ENCODE peak calls at places on chromosome 7, in four cellular contexts. A, G, I and U are unnamed samples.

GRCh38 chr7:94313926-94314325 is 80.8 kb upstream of the COL1A2 start:
- DNase-seq in A (no peak), G (no peak), I (no peak), U (no peak)

GRCh38 chr7:70738486-70738885 is 393.5 kb upstream of the GALNT17 start:
- DNase-seq in A (no peak), G (no peak), I (no peak), U (no peak)

GRCh38 chr7:101113860-101114259 is 13.0 kb upstream of the SERPINE1 start:
- DNase-seq in A (no peak), G (no peak), I (no peak), U (no peak)

GRCh38 chr7:156537006-156537405 is 103.6 kb upstream of the RNF32 start:
- DNase-seq in A (no peak), G (no peak), I (no peak), U (no peak)

GRCh38 chr7:128726031-128726430 is 13.1 kb upstream of the CALU start:
- DNase-seq in A (no peak), G (no peak), I (no peak), U (no peak)

GRCh38 chr7:74627699-74628411 is 29.7 kb upstream of the GTF2I start:
- DNase-seq in A (no peak), G (peak), I (no peak), U (no peak)

GRCh38 chr7:22093936-22094335 is 148.2 kb upstream of the CDCA7L start:
- DNase-seq in A (no peak), G (no peak), I (no peak), U (no peak)

GRCh38 chr7:51307811-51308737 is 8.5 kb downstream of the COBL start:
- DNase-seq in A (no peak), G (no peak), I (no peak), U (no peak)

GRCh38 chr7:104127204-104127603 is 80.6 kb downstream of the ORC5 start:
- DNase-seq in A (no peak), G (no peak), I (no peak), U (no peak)

GRCh38 chr7:105718511-105718925 is 137.2 kb upstream of the EFCAB10 start:
- DNase-seq in A (no peak), G (peak), I (no peak), U (no peak)

GRCh38 chr7:39624202-39624807 is 933 bp downstream of the RALA start:
- DNase-seq in A (no peak), G (no peak), I (no peak), U (no peak)

GRCh38 chr7:151057989-151058765 is 480 bp upstream of the CDK5 start:
- DNase-seq in A (peak), G (peak), I (peak), U (peak)
- TF ChIP-seq CTCF in A (no peak), G (no peak), I (no peak), U (no peak)

GRCh38 chr7:67738-68395 is 124.5 kb upstream of the FAM20C start:
- DNase-seq in A (no peak), G (no peak), I (peak), U (no peak)
- TF ChIP-seq CTCF in A (no peak), G (no peak), I (no peak), U (peak)

GRCh38 chr7:116863168-116863670 is 832 bp downstream of the CAPZA2 start:
- DNase-seq in A (no peak), G (peak), I (peak), U (no peak)
- TF ChIP-seq CTCF in A (peak), G (no peak), I (no peak), U (peak)

DNA sequence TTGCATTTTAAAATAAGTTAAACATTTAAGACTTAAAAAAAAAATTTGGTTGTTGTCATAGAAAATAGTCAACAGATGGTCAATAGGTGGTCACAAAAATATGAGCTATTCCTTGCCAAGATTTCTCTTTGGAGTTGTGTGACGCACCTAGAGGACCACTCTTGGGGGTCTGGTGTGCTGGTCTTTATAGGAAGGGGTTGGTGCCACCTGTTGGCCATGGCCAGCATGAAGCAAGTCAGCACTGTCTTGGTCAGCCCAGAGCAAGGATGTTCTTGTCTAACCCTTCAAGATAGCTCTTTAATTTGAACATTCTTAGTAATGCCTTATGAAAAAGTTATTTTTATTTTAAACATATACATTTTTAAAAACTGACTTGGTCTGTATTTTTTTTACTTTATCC is 267.9 kb upstream of the CNTNAP2 start:
- DNase-seq in A (peak), G (no peak), I (no peak), U (no peak)
- TF ChIP-seq CTCF in A (peak), G (no peak), I (no peak), U (peak)

DNA sequence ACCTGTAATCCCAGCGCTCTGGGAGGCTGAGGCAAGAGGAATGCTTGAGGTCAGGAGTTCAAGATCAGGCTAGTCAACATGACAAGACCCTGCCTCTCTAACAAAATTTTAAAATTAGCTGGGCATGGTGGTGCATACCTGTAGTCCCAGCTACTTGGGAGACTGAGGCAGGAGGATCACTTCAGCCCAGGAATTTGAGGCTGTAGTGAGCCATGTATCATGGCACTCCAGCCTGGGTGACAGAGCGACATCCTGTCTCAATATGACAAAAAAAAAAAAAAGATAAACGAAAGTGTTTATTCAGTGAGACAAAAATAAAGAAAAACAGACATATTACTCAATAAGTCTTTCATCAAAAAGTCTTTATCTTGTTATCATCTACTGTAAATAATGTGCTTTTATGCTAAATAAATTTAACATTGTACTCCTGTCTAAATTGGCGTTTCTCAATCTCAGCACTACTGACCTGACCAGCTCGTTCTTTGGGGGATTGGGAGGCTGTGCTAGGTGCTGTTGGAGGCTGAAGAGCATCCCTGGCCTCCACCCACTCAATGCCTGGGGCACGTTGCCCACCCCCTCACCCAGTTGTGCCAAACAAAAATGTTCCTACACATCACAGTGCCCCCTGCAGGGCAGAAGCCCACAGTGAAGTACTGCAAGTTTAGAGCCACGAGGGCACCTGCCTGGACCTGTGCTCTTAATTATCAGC is 57.7 kb downstream of the NCAPG2 start:
- DNase-seq in A (peak), G (no peak), I (no peak), U (peak)
- TF ChIP-seq CTCF in A (peak), G (peak), I (peak), U (peak)

DNA sequence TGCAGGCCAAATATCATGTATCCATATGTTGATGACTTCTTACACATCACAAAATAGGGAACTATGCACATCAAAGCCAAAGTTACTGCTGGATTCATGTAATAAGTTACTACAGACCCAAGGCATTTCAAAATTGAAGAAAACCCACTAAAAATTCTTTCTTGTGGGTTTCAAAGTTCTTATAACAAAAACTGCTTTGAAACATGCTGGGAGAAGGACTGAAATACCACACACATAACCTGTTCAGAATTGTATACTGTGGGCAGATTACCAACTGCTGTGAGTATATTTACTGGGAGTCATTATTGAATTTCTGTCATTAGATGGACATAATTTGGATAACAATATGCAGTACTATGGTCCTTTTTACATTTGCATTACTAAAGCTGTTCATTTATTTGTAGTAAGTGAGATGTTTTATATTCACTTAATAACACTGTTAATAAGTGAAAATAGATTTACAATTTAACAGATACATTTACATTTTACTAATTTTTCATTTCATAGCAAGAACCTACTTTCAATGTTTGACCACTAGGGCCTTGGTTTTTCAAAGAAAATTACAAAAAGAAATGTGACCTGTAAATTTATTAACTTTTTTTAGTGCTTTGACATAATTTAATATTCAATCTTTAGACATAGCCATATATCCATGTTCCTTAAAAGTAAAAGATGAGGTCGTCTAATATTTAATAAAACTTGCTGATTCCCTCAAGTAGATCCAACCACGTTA is 132.6 kb downstream of the MAGI2 start:
- DNase-seq in A (no peak), G (no peak), I (no peak), U (no peak)
- TF ChIP-seq CTCF in A (no peak), G (no peak), I (no peak), U (no peak)

GRCh38 chr7:2513702-2514101 is 5.9 kb upstream of the LFNG start:
- DNase-seq in A (no peak), G (no peak), I (no peak), U (no peak)

GRCh38 chr7:2516194-2516555 is 3.4 kb upstream of the LFNG start:
- DNase-seq in A (no peak), G (no peak), I (no peak), U (no peak)

GRCh38 chr7:2512713-2513112 is 6.9 kb upstream of the LFNG start:
- DNase-seq in A (no peak), G (no peak), I (no peak), U (no peak)

GRCh38 chr7:2515424-2516193 is 4.0 kb upstream of the LFNG start:
- DNase-seq in A (no peak), G (no peak), I (no peak), U (no peak)

GRCh38 chr7:2514473-2515423 is 4.8 kb upstream of the LFNG start:
- DNase-seq in A (no peak), G (no peak), I (no peak), U (no peak)
- TF ChIP-seq CTCF in A (no peak), G (no peak), I (no peak), U (no peak)

GRCh38 chr7:149850007-149850594 is 11.9 kb downstream of the ZNF862 start:
- DNase-seq in A (no peak), G (peak), I (no peak), U (peak)
- TF ChIP-seq CTCF in A (no peak), G (no peak), I (no peak), U (no peak)